ENCODE peak calls at places on chromosomes 7 and 10, in nine cellular contexts. One of them, this sample, is unnamed.

GRCh38 chr10:18238875-18239485 is 98.8 kb downstream of the CACNB2 start:
- DNase-seq in brain microvascular endothelial cell: peak; percentile 23
- DNase-seq in vagina: peak; percentile 8
- DNase-seq in naive thymus-derived CD4-positive, alpha-beta T cell: no peak
- DNase-seq in CD8-positive, alpha-beta T cell: no peak
- DNase-seq in left ventricle myocardium inferior: no peak
- DNase-seq in upper lobe of right lung: no peak
- DNase-seq in suprapubic skin: no peak
- DNase-seq in ascending aorta: no peak
- DNase-seq in this sample: no peak

GRCh38 chr10:6878067-6878412 is 298.0 kb upstream of the PRKCQ start:
- DNase-seq in vagina: no peak
- DNase-seq in CD8-positive, alpha-beta T cell: no peak
- DNase-seq in ascending aorta: no peak
- DNase-seq in upper lobe of right lung: no peak
- DNase-seq in naive thymus-derived CD4-positive, alpha-beta T cell: no peak
- DNase-seq in brain microvascular endothelial cell: no peak
- DNase-seq in suprapubic skin: no peak
- DNase-seq in left ventricle myocardium inferior: no peak
- DNase-seq in this sample: no peak

GRCh38 chr10:21334891-21335696 is 190.4 kb downstream of the SKIDA1 start:
- DNase-seq in naive thymus-derived CD4-positive, alpha-beta T cell: no peak
- DNase-seq in CD8-positive, alpha-beta T cell: no peak
- DNase-seq in suprapubic skin: peak; percentile 85
- DNase-seq in brain microvascular endothelial cell: peak; percentile 86
- DNase-seq in vagina: no peak
- DNase-seq in ascending aorta: peak; percentile 81
- DNase-seq in left ventricle myocardium inferior: peak; percentile 40
- DNase-seq in upper lobe of right lung: no peak
- DNase-seq in this sample: peak; percentile 65

GRCh38 chr10:110399163-110400094 is 94.7 kb upstream of the SMNDC1 start:
- DNase-seq in ascending aorta: no peak
- DNase-seq in suprapubic skin: no peak
- DNase-seq in CD8-positive, alpha-beta T cell: no peak
- DNase-seq in left ventricle myocardium inferior: no peak
- DNase-seq in brain microvascular endothelial cell: peak; percentile 98
- DNase-seq in upper lobe of right lung: no peak
- DNase-seq in naive thymus-derived CD4-positive, alpha-beta T cell: no peak
- DNase-seq in vagina: no peak
- DNase-seq in this sample: peak; percentile 87

GRCh38 chr10:5078781-5079180 is 15.4 kb upstream of the AKR1C3 start:
- DNase-seq in ascending aorta: no peak
- DNase-seq in brain microvascular endothelial cell: no peak
- DNase-seq in suprapubic skin: no peak
- DNase-seq in naive thymus-derived CD4-positive, alpha-beta T cell: no peak
- DNase-seq in left ventricle myocardium inferior: no peak
- DNase-seq in CD8-positive, alpha-beta T cell: no peak
- DNase-seq in upper lobe of right lung: no peak
- DNase-seq in vagina: no peak
- DNase-seq in this sample: no peak

GRCh38 chr7:75055830-75056431 is 17.7 kb downstream of the RCC1L start:
- DNase-seq in vagina: no peak
- DNase-seq in CD8-positive, alpha-beta T cell: no peak
- DNase-seq in left ventricle myocardium inferior: no peak
- DNase-seq in brain microvascular endothelial cell: no peak
- DNase-seq in suprapubic skin: no peak
- DNase-seq in naive thymus-derived CD4-positive, alpha-beta T cell: no peak
- DNase-seq in upper lobe of right lung: no peak
- DNase-seq in ascending aorta: peak; percentile 77
- DNase-seq in this sample: no peak

GRCh38 chr10:126588024-126588423 is 82.5 kb downstream of the C10orf90 start:
- DNase-seq in brain microvascular endothelial cell: no peak
- DNase-seq in ascending aorta: no peak
- DNase-seq in CD8-positive, alpha-beta T cell: no peak
- DNase-seq in upper lobe of right lung: no peak
- DNase-seq in vagina: no peak
- DNase-seq in left ventricle myocardium inferior: no peak
- DNase-seq in suprapubic skin: no peak
- DNase-seq in naive thymus-derived CD4-positive, alpha-beta T cell: no peak
- DNase-seq in this sample: no peak

GRCh38 chr10:16583382-16583781 is 61.7 kb upstream of the C1QL3 start:
- DNase-seq in upper lobe of right lung: no peak
- DNase-seq in ascending aorta: no peak
- DNase-seq in suprapubic skin: no peak
- DNase-seq in brain microvascular endothelial cell: no peak
- DNase-seq in CD8-positive, alpha-beta T cell: no peak
- DNase-seq in left ventricle myocardium inferior: peak; percentile 37
- DNase-seq in naive thymus-derived CD4-positive, alpha-beta T cell: no peak
- DNase-seq in vagina: no peak
- DNase-seq in this sample: no peak

GRCh38 chr10:79224263-79224949 is 122.9 kb upstream of the PPIF start:
- DNase-seq in naive thymus-derived CD4-positive, alpha-beta T cell: no peak
- DNase-seq in vagina: no peak
- DNase-seq in CD8-positive, alpha-beta T cell: no peak
- DNase-seq in ascending aorta: no peak
- DNase-seq in upper lobe of right lung: no peak
- DNase-seq in suprapubic skin: no peak
- DNase-seq in left ventricle myocardium inferior: no peak
- DNase-seq in brain microvascular endothelial cell: no peak
- DNase-seq in this sample: no peak

GRCh38 chr10:34637419-34637911 is 177.6 kb downstream of the PARD3 start:
- DNase-seq in upper lobe of right lung: peak; percentile 78
- DNase-seq in left ventricle myocardium inferior: peak; percentile 57
- DNase-seq in suprapubic skin: no peak
- DNase-seq in CD8-positive, alpha-beta T cell: peak; percentile 77
- DNase-seq in brain microvascular endothelial cell: peak; percentile 59
- DNase-seq in vagina: no peak
- DNase-seq in ascending aorta: peak; percentile 78
- DNase-seq in naive thymus-derived CD4-positive, alpha-beta T cell: peak; percentile 67
- DNase-seq in this sample: peak; percentile 65

GRCh38 chr10:30476511-30476910 is 42.5 kb downstream of the MAP3K8 start:
- DNase-seq in left ventricle myocardium inferior: no peak
- DNase-seq in CD8-positive, alpha-beta T cell: no peak
- DNase-seq in vagina: no peak
- DNase-seq in suprapubic skin: no peak
- DNase-seq in ascending aorta: no peak
- DNase-seq in naive thymus-derived CD4-positive, alpha-beta T cell: no peak
- DNase-seq in brain microvascular endothelial cell: no peak
- DNase-seq in upper lobe of right lung: no peak
- DNase-seq in this sample: no peak

GRCh38 chr7:5287802-5288201 is 5.1 kb downstream of the SLC29A4 start:
- DNase-seq in brain microvascular endothelial cell: no peak
- DNase-seq in left ventricle myocardium inferior: no peak
- DNase-seq in upper lobe of right lung: no peak
- DNase-seq in naive thymus-derived CD4-positive, alpha-beta T cell: no peak
- DNase-seq in ascending aorta: no peak
- DNase-seq in vagina: no peak
- DNase-seq in CD8-positive, alpha-beta T cell: no peak
- DNase-seq in suprapubic skin: no peak
- DNase-seq in this sample: no peak

GRCh38 chr7:31858051-31858450 is 171.0 kb downstream of the PPP1R17 start:
- DNase-seq in ascending aorta: no peak
- DNase-seq in left ventricle myocardium inferior: no peak
- DNase-seq in naive thymus-derived CD4-positive, alpha-beta T cell: no peak
- DNase-seq in suprapubic skin: no peak
- DNase-seq in brain microvascular endothelial cell: no peak
- DNase-seq in upper lobe of right lung: no peak
- DNase-seq in CD8-positive, alpha-beta T cell: no peak
- DNase-seq in vagina: no peak
- DNase-seq in this sample: no peak

GRCh38 chr10:22655312-22655973 is 58.9 kb downstream of the PIP4K2A start:
- DNase-seq in brain microvascular endothelial cell: peak; percentile 64
- DNase-seq in vagina: no peak
- DNase-seq in upper lobe of right lung: no peak
- DNase-seq in left ventricle myocardium inferior: no peak
- DNase-seq in naive thymus-derived CD4-positive, alpha-beta T cell: peak; percentile 69
- DNase-seq in suprapubic skin: no peak
- DNase-seq in CD8-positive, alpha-beta T cell: peak; percentile 72
- DNase-seq in ascending aorta: no peak
- DNase-seq in this sample: peak; percentile 22

GRCh38 chr7:38368191-38368605 is 94.8 kb upstream of the TARP start:
- DNase-seq in CD8-positive, alpha-beta T cell: peak; percentile 82
- DNase-seq in ascending aorta: peak; percentile 73
- DNase-seq in suprapubic skin: peak; percentile 72
- DNase-seq in naive thymus-derived CD4-positive, alpha-beta T cell: peak; percentile 75
- DNase-seq in left ventricle myocardium inferior: peak; percentile 45
- DNase-seq in upper lobe of right lung: peak; percentile 84
- DNase-seq in vagina: no peak
- DNase-seq in brain microvascular endothelial cell: peak; percentile 75
- DNase-seq in this sample: peak; percentile 81

GRCh38 chr7:93949468-93949867 is 27.9 kb downstream of the GNG11 start:
- DNase-seq in naive thymus-derived CD4-positive, alpha-beta T cell: no peak
- DNase-seq in CD8-positive, alpha-beta T cell: no peak
- DNase-seq in upper lobe of right lung: no peak
- DNase-seq in suprapubic skin: no peak
- DNase-seq in brain microvascular endothelial cell: peak; percentile 92
- DNase-seq in left ventricle myocardium inferior: no peak
- DNase-seq in vagina: no peak
- DNase-seq in ascending aorta: no peak
- DNase-seq in this sample: peak; percentile 54

GRCh38 chr7:33686001-33686591 is 219.2 kb upstream of the BMPER start:
- DNase-seq in suprapubic skin: no peak
- DNase-seq in vagina: no peak
- DNase-seq in CD8-positive, alpha-beta T cell: no peak
- DNase-seq in brain microvascular endothelial cell: no peak
- DNase-seq in left ventricle myocardium inferior: no peak
- DNase-seq in upper lobe of right lung: peak; percentile 71
- DNase-seq in naive thymus-derived CD4-positive, alpha-beta T cell: no peak
- DNase-seq in ascending aorta: no peak
- DNase-seq in this sample: no peak

GRCh38 chr10:95819620-95820329 is 63.8 kb downstream of the ENTPD1 start:
- DNase-seq in left ventricle myocardium inferior: no peak
- DNase-seq in upper lobe of right lung: no peak
- DNase-seq in naive thymus-derived CD4-positive, alpha-beta T cell: no peak
- DNase-seq in vagina: no peak
- DNase-seq in ascending aorta: no peak
- DNase-seq in suprapubic skin: no peak
- DNase-seq in CD8-positive, alpha-beta T cell: no peak
- DNase-seq in brain microvascular endothelial cell: no peak
- DNase-seq in this sample: no peak

GRCh38 chr7:117285821-117286220 is 37.0 kb downstream of the WNT2 start:
- DNase-seq in CD8-positive, alpha-beta T cell: no peak
- DNase-seq in brain microvascular endothelial cell: no peak
- DNase-seq in naive thymus-derived CD4-positive, alpha-beta T cell: no peak
- DNase-seq in upper lobe of right lung: no peak
- DNase-seq in left ventricle myocardium inferior: no peak
- DNase-seq in ascending aorta: no peak
- DNase-seq in suprapubic skin: no peak
- DNase-seq in vagina: peak; percentile 40
- DNase-seq in this sample: no peak

GRCh38 chr10:75530337-75530736 is 98.9 kb downstream of the LRMDA start:
- DNase-seq in vagina: no peak
- DNase-seq in suprapubic skin: no peak
- DNase-seq in upper lobe of right lung: no peak
- DNase-seq in CD8-positive, alpha-beta T cell: no peak
- DNase-seq in ascending aorta: peak; percentile 83
- DNase-seq in left ventricle myocardium inferior: no peak
- DNase-seq in brain microvascular endothelial cell: no peak
- DNase-seq in naive thymus-derived CD4-positive, alpha-beta T cell: no peak
- DNase-seq in this sample: no peak

GRCh38 chr7:134365341-134366054 is 48.8 kb upstream of the SLC35B4 start:
- DNase-seq in vagina: no peak
- DNase-seq in suprapubic skin: no peak
- DNase-seq in naive thymus-derived CD4-positive, alpha-beta T cell: no peak
- DNase-seq in left ventricle myocardium inferior: no peak
- DNase-seq in upper lobe of right lung: no peak
- DNase-seq in ascending aorta: no peak
- DNase-seq in CD8-positive, alpha-beta T cell: no peak
- DNase-seq in brain microvascular endothelial cell: peak; percentile 22
- DNase-seq in this sample: no peak

GRCh38 chr7:143369678-143370651 is 7.5 kb upstream of the FAM131B start:
- DNase-seq in CD8-positive, alpha-beta T cell: no peak
- DNase-seq in naive thymus-derived CD4-positive, alpha-beta T cell: no peak
- DNase-seq in upper lobe of right lung: no peak
- DNase-seq in suprapubic skin: no peak
- DNase-seq in brain microvascular endothelial cell: no peak
- DNase-seq in left ventricle myocardium inferior: no peak
- DNase-seq in ascending aorta: no peak
- DNase-seq in vagina: no peak
- DNase-seq in this sample: no peak

GRCh38 chr7:26197153-26198115 is 3.1 kb downstream of the HNRNPA2B1 start:
- DNase-seq in CD8-positive, alpha-beta T cell: no peak
- DNase-seq in vagina: no peak
- DNase-seq in naive thymus-derived CD4-positive, alpha-beta T cell: no peak
- DNase-seq in upper lobe of right lung: no peak
- DNase-seq in brain microvascular endothelial cell: no peak
- DNase-seq in suprapubic skin: no peak
- DNase-seq in ascending aorta: no peak
- DNase-seq in left ventricle myocardium inferior: no peak
- DNase-seq in this sample: no peak
- H3K4me3 ChIP-seq in CD8-positive, alpha-beta T cell: peak overlapping the region; percentile 95
- H3K4me3 ChIP-seq in vagina: peak overlapping the region; percentile 98
- H3K4me3 ChIP-seq in naive thymus-derived CD4-positive, alpha-beta T cell: peak overlapping the region; percentile 99
- H3K4me3 ChIP-seq in upper lobe of right lung: peak overlapping the region; percentile 89
- H3K4me3 ChIP-seq in brain microvascular endothelial cell: peak overlapping the region; percentile 98
- H3K4me3 ChIP-seq in suprapubic skin: peak overlapping the region; percentile 99
- H3K4me3 ChIP-seq in ascending aorta: peak overlapping the region; percentile 84
- H3K4me3 ChIP-seq in left ventricle myocardium inferior: peak overlapping the region; percentile 90
- H3K4me3 ChIP-seq in this sample: peak overlapping the region; percentile 86

GRCh38 chr10:623477-624311 is 65.8 kb downstream of the DIP2C start:
- DNase-seq in naive thymus-derived CD4-positive, alpha-beta T cell: no peak
- DNase-seq in brain microvascular endothelial cell: no peak
- DNase-seq in left ventricle myocardium inferior: no peak
- DNase-seq in ascending aorta: no peak
- DNase-seq in vagina: no peak
- DNase-seq in CD8-positive, alpha-beta T cell: no peak
- DNase-seq in suprapubic skin: no peak
- DNase-seq in upper lobe of right lung: no peak
- DNase-seq in this sample: no peak
- H3K27ac ChIP-seq in naive thymus-derived CD4-positive, alpha-beta T cell: no peak overlapping the region
- H3K27ac ChIP-seq in brain microvascular endothelial cell: peak overlapping the region; percentile 94
- H3K27ac ChIP-seq in left ventricle myocardium inferior: peak overlapping the region; percentile 94
- H3K27ac ChIP-seq in ascending aorta: peak overlapping the region; percentile 64
- H3K27ac ChIP-seq in vagina: peak overlapping the region; percentile 72
- H3K27ac ChIP-seq in CD8-positive, alpha-beta T cell: no peak overlapping the region
- H3K27ac ChIP-seq in suprapubic skin: peak overlapping the region; percentile 73
- H3K27ac ChIP-seq in upper lobe of right lung: no peak overlapping the region
- H3K27ac ChIP-seq in this sample: peak overlapping the region; percentile 61

DNA sequence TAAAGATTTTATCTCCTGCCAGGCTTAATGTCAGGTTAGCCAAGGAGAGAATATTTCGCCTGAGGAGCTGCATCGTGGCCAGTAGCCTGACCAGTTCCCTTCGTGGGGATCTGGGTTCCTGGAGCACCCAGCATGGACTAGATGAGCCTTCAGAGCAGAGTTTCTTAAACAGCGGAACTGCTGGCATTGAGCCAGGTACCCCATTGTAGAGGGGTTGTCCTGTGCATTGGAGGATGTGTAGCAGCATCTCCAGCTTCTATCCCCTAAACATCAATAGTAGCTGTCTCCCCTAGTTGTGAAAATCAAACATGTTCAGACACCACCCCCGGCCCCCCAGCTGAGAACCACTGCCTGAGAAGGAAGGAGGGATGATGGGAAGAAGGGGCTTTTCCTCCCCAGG is 36.2 kb downstream of the CDHR3 start:
- DNase-seq in brain microvascular endothelial cell: no peak
- DNase-seq in ascending aorta: no peak
- DNase-seq in suprapubic skin: no peak
- DNase-seq in naive thymus-derived CD4-positive, alpha-beta T cell: no peak
- DNase-seq in CD8-positive, alpha-beta T cell: no peak
- DNase-seq in vagina: no peak
- DNase-seq in left ventricle myocardium inferior: no peak
- DNase-seq in upper lobe of right lung: no peak
- DNase-seq in this sample: no peak
- H3K27me3 ChIP-seq in brain microvascular endothelial cell: no peaks in the 10 kb centered on the region
- H3K27me3 ChIP-seq in ascending aorta: no peaks in the 10 kb centered on the region
- H3K27me3 ChIP-seq in suprapubic skin: no peaks in the 10 kb centered on the region
- H3K27me3 ChIP-seq in naive thymus-derived CD4-positive, alpha-beta T cell: no peaks in the 10 kb centered on the region
- H3K27me3 ChIP-seq in CD8-positive, alpha-beta T cell: no peaks in the 10 kb centered on the region
- H3K27me3 ChIP-seq in vagina: no peaks in the 10 kb centered on the region
- H3K27me3 ChIP-seq in left ventricle myocardium inferior: peaks cover 19% of the 10 kb centered on the region
- H3K27me3 ChIP-seq in upper lobe of right lung: no peaks in the 10 kb centered on the region
- H3K27me3 ChIP-seq in this sample: peaks cover 9% of the 10 kb centered on the region

GRCh38 chr10:33084388-33084896 is 126.4 kb upstream of the ITGB1 start:
- DNase-seq in brain microvascular endothelial cell: no peak
- DNase-seq in vagina: no peak
- DNase-seq in upper lobe of right lung: no peak
- DNase-seq in left ventricle myocardium inferior: no peak
- DNase-seq in naive thymus-derived CD4-positive, alpha-beta T cell: no peak
- DNase-seq in suprapubic skin: no peak
- DNase-seq in ascending aorta: no peak
- DNase-seq in CD8-positive, alpha-beta T cell: no peak
- DNase-seq in this sample: no peak
- H3K4me3 ChIP-seq in brain microvascular endothelial cell: no peak overlapping the region
- H3K4me3 ChIP-seq in vagina: no peak overlapping the region
- H3K4me3 ChIP-seq in upper lobe of right lung: no peak overlapping the region
- H3K4me3 ChIP-seq in left ventricle myocardium inferior: no peak overlapping the region
- H3K4me3 ChIP-seq in naive thymus-derived CD4-positive, alpha-beta T cell: no peak overlapping the region
- H3K4me3 ChIP-seq in suprapubic skin: no peak overlapping the region
- H3K4me3 ChIP-seq in ascending aorta: no peak overlapping the region
- H3K4me3 ChIP-seq in CD8-positive, alpha-beta T cell: no peak overlapping the region
- H3K4me3 ChIP-seq in this sample: no peak overlapping the region